ENCODE peak calls at places on chromosomes 7 and 10, in four cellular contexts. C, V, L and P are unnamed samples.
A peak's percentile ranks its signal among the peaks of the same experiment; 100 is the strongest.

GRCh38 chr7:28975987-28976386 is 17.9 kb upstream of the TRIL start:
- DNase-seq in C (no peak), V (no peak), L (no peak), P (no peak)

GRCh38 chr10:69880301-69881081 is 78.8 kb downstream of the COL13A1 start:
- DNase-seq in C (no peak), V (peak; percentile 33), L (no peak), P (no peak)

GRCh38 chr10:57993302-57993701 is 274.4 kb downstream of the IPMK start:
- DNase-seq in C (no peak), V (no peak), L (no peak), P (no peak)

GRCh38 chr10:59454289-59454919 is 92.1 kb upstream of the FAM13C start:
- DNase-seq in C (no peak), V (no peak), L (no peak), P (no peak)

GRCh38 chr10:29667191-29667590 is 32.4 kb upstream of the SVIL start:
- DNase-seq in C (no peak), V (peak; percentile 71), L (no peak), P (no peak)

GRCh38 chr10:80408198-80409085 is at the start of gene PRXL2A:
- DNase-seq in C (peak; percentile 92), V (peak; percentile 93), L (peak; percentile 50), P (peak; percentile 95)

GRCh38 chr7:44395067-44395466 is 69.7 kb upstream of the CAMK2B start:
- DNase-seq in C (no peak), V (no peak), L (no peak), P (no peak)

GRCh38 chr7:50119815-50120637 is 27.0 kb upstream of the ZPBP start:
- DNase-seq in C (peak; percentile 60), V (peak; percentile 75), L (no peak), P (peak; percentile 7)

GRCh38 chr7:75575488-75576112 is 83.5 kb downstream of the SPDYE5 start:
- DNase-seq in C (no peak), V (no peak), L (no peak), P (no peak)

GRCh38 chr7:101985646-101986199 is 168.3 kb downstream of the CUX1 start:
- DNase-seq in C (no peak), V (peak; percentile 62), L (no peak), P (no peak)

GRCh38 chr10:5297466-5297865 is 67.3 kb upstream of the UCN3 start:
- DNase-seq in C (no peak), V (no peak), L (no peak), P (no peak)

GRCh38 chr7:13279854-13280435 is 592.5 kb downstream of the ARL4A start:
- DNase-seq in C (no peak), V (peak; percentile 70), L (no peak), P (no peak)

GRCh38 chr7:77348371-77348813 is 67.8 kb downstream of the GSAP start:
- DNase-seq in C (no peak), V (no peak), L (no peak), P (no peak)

GRCh38 chr7:139943391-139943790 is 114.3 kb downstream of the TBXAS1 start:
- DNase-seq in C (no peak), V (no peak), L (no peak), P (no peak)

GRCh38 chr10:31745612-31746376 is 182.8 kb downstream of the ARHGAP12 start:
- DNase-seq in C (no peak), V (no peak), L (no peak), P (peak; percentile 40)

GRCh38 chr7:2166625-2167280 is 66.0 kb downstream of the MAD1L1 start:
- DNase-seq in C (no peak), V (no peak), L (no peak), P (no peak)

GRCh38 chr10:22437620-22438588 is 92.6 kb downstream of the SPAG6 start:
- DNase-seq in C (peak; percentile 28), V (peak; percentile 26), L (peak; percentile 46), P (peak; percentile 43)

GRCh38 chr10:132272061-132272766 is 35.5 kb downstream of the STK32C start:
- DNase-seq in C (no peak), V (no peak), L (no peak), P (no peak)